ENCODE peak calls at places on chromosomes 11 and 22, in four cellular contexts. One of them, this sample, is unnamed.

GRCh38 chr22:19232620-19233019 is 54.1 kb upstream of the SLC25A1 start:
- DNase-seq in M059J: no peak
- DNase-seq in AG04450: no peak
- DNase-seq in NCI-H1417: peak
- DNase-seq in this sample: no peak

GRCh38 chr22:31276426-31277167 is 15.7 kb downstream of the PIK3IP1 start:
- DNase-seq in M059J: no peak
- DNase-seq in AG04450: no peak
- DNase-seq in NCI-H1417: no peak
- DNase-seq in this sample: no peak

GRCh38 chr11:134399293-134399654 is 12.8 kb downstream of the B3GAT1 start:
- DNase-seq in M059J: no peak
- DNase-seq in AG04450: no peak
- DNase-seq in NCI-H1417: no peak
- DNase-seq in this sample: no peak

GRCh38 chr11:35045219-35045819 is 93.7 kb upstream of the CD44 start:
- DNase-seq in M059J: no peak
- DNase-seq in AG04450: no peak
- DNase-seq in NCI-H1417: peak
- DNase-seq in this sample: no peak

GRCh38 chr11:86245369-86246292 is 1.1 kb downstream of the EED start:
- DNase-seq in M059J: peak
- DNase-seq in AG04450: no peak
- DNase-seq in NCI-H1417: peak
- DNase-seq in this sample: no peak

GRCh38 chr11:3109921-3110706 is 52.9 kb upstream of the CARS1 start:
- DNase-seq in M059J: peak
- DNase-seq in AG04450: no peak
- DNase-seq in NCI-H1417: no peak
- DNase-seq in this sample: no peak

GRCh38 chr11:73140213-73141030 is 1.7 kb downstream of the FCHSD2 start:
- DNase-seq in M059J: peak
- DNase-seq in AG04450: no peak
- DNase-seq in NCI-H1417: peak
- DNase-seq in this sample: no peak

GRCh38 chr11:127994736-127995135 is 592.6 kb downstream of the ETS1 start:
- DNase-seq in M059J: peak
- DNase-seq in AG04450: peak
- DNase-seq in NCI-H1417: no peak
- DNase-seq in this sample: no peak

GRCh38 chr11:80899381-80899780 is 1458.6 kb upstream of the TENM4 start:
- DNase-seq in M059J: peak
- DNase-seq in AG04450: no peak
- DNase-seq in NCI-H1417: no peak
- DNase-seq in this sample: no peak

GRCh38 chr22:43883012-43883661 is 8.7 kb downstream of the PNPLA5 start:
- DNase-seq in M059J: peak
- DNase-seq in AG04450: no peak
- DNase-seq in NCI-H1417: peak
- DNase-seq in this sample: peak

GRCh38 chr11:108220721-108221346 is 1.6 kb downstream of the NPAT start:
- DNase-seq in M059J: peak
- DNase-seq in AG04450: no peak
- DNase-seq in NCI-H1417: no peak
- DNase-seq in this sample: no peak

GRCh38 chr11:2571598-2572281 is 126.9 kb downstream of the KCNQ1 start:
- DNase-seq in M059J: no peak
- DNase-seq in AG04450: no peak
- DNase-seq in NCI-H1417: no peak
- DNase-seq in this sample: no peak

GRCh38 chr11:122978303-122978620 is 3.4 kb downstream of the BSX start:
- DNase-seq in M059J: no peak
- DNase-seq in AG04450: no peak
- DNase-seq in NCI-H1417: no peak
- DNase-seq in this sample: no peak

GRCh38 chr11:102464037-102464436 is 11.5 kb upstream of the TMEM123 start:
- DNase-seq in M059J: no peak
- DNase-seq in AG04450: no peak
- DNase-seq in NCI-H1417: no peak
- DNase-seq in this sample: no peak

GRCh38 chr22:38656256-38657148 is at the start of the genes CBY1 and FAM227A:
- DNase-seq in M059J: peak
- DNase-seq in AG04450: peak
- DNase-seq in NCI-H1417: peak
- DNase-seq in this sample: peak

GRCh38 chr22:19080853-19081252 is 41.4 kb downstream of the DGCR2 start:
- DNase-seq in M059J: no peak
- DNase-seq in AG04450: no peak
- DNase-seq in NCI-H1417: no peak
- DNase-seq in this sample: no peak

GRCh38 chr11:129331871-129332274 is 43.8 kb upstream of the BARX2 start:
- DNase-seq in M059J: peak
- DNase-seq in AG04450: peak
- DNase-seq in NCI-H1417: peak
- DNase-seq in this sample: peak